ENCODE peak calls at places on chromosomes 16 and 17, in six cellular contexts. W is AG20443, I is 8988T, D is astrocyte of the hippocampus, X is Right ventricle myocardium superior, S is GM06990. L is an unnamed sample.
A peak's percentile ranks its signal among the peaks of the same experiment; 100 is the strongest.

GRCh38 chr17:78596871-78597635 is 19.9 kb upstream of the DNAH17 start:
- DNase-seq in W (no peak), I (no peak), D (no peak), X (no peak), S (no peak), L (no peak)

GRCh38 chr16:66289051-66289680 is 77.3 kb upstream of the CDH5 start:
- DNase-seq in W (no peak), I (peak; percentile 5), D (no peak), X (no peak), S (no peak), L (no peak)

GRCh38 chr16:66515543-66516171 is 34.3 kb downstream of the TK2 start:
- DNase-seq in W (peak; percentile 83), I (no peak), D (peak; percentile 95), X (no peak), S (no peak), L (peak; percentile 79)

GRCh38 chr16:50535506-50536257 is 12.5 kb upstream of the NKD1 start:
- DNase-seq in W (no peak), I (no peak), D (no peak), X (no peak), S (no peak), L (no peak)

GRCh38 chr16:75644240-75645012 is 3.0 kb downstream of the KARS1 start:
- DNase-seq in W (no peak), I (no peak), D (no peak), X (no peak), S (no peak), L (no peak)

GRCh38 chr16:82761858-82762257 is 135.1 kb downstream of the CDH13 start:
- DNase-seq in W (no peak), I (no peak), D (peak; percentile 48), X (no peak), S (no peak), L (peak; percentile 26)

GRCh38 chr16:84138824-84139627 is 6.0 kb downstream of the HSDL1 start:
- DNase-seq in W (peak; percentile 63), I (no peak), D (peak; percentile 62), X (no peak), S (no peak), L (peak; percentile 40)

GRCh38 chr17:81420769-81421462 is 25.7 kb downstream of the BAHCC1 start:
- DNase-seq in W (peak; percentile 70), I (no peak), D (peak; percentile 87), X (peak; percentile 82), S (no peak), L (peak; percentile 66)

GRCh38 chr16:50050802-50051201 is 15.0 kb upstream of the HEATR3 start:
- DNase-seq in W (peak; percentile 37), I (no peak), D (no peak), X (no peak), S (no peak), L (peak; percentile 26)

GRCh38 chr17:56359518-56359917 is 206.2 kb downstream of the ANKFN1 start:
- DNase-seq in W (no peak), I (no peak), D (no peak), X (no peak), S (no peak), L (no peak)

GRCh38 chr16:85334718-85335583 is 222.7 kb upstream of the CIBAR2 start:
- DNase-seq in W (no peak), I (no peak), D (peak; percentile 74), X (no peak), S (no peak), L (no peak)

GRCh38 chr17:50763716-50764450 is 3.4 kb downstream of the ANKRD40CL start:
- DNase-seq in W (no peak), I (no peak), D (no peak), X (no peak), S (no peak), L (no peak)